ENCODE peak calls at places on chromosomes 2 and 18, in four cellular contexts. B is H9, N is choroid plexus epithelial cell, O is AG09319. X is an unnamed sample.

GRCh38 chr18:44715245-44715644 is 34.6 kb downstream of the SETBP1 start:
- DNase-seq in O (peak), N (no peak), B (no peak), X (no peak)

GRCh38 chr18:66077066-66077465 is 326.3 kb downstream of the CDH7 start:
- DNase-seq in N (no peak), O (no peak), B (no peak), X (no peak)

GRCh38 chr2:237403024-237403882 is 10.7 kb downstream of the COL6A3 start:
- DNase-seq in B (no peak), O (peak), N (peak), X (no peak)

GRCh38 chr2:134107402-134107801 is 146.5 kb upstream of the MGAT5 start:
- DNase-seq in B (no peak), O (no peak), N (no peak), X (no peak)

GRCh38 chr2:215528555-215528954 is 92.7 kb upstream of the FN1 start:
- DNase-seq in N (peak), B (no peak), O (peak), X (no peak)

GRCh38 chr18:56517181-56517580 is 121.2 kb downstream of the TXNL1 start:
- DNase-seq in O (no peak), N (no peak), B (no peak), X (no peak)

GRCh38 chr2:178066890-178067669 is 5.5 kb downstream of the PDE11A start:
- DNase-seq in N (no peak), O (no peak), B (no peak), X (no peak)

GRCh38 chr18:74478316-74478715 is 17.8 kb upstream of the CNDP2 start:
- DNase-seq in B (no peak), O (no peak), N (no peak), X (no peak)

GRCh38 chr2:230877737-230878598 is 13.2 kb downstream of the ITM2C start:
- DNase-seq in N (no peak), O (no peak), B (peak), X (no peak)

GRCh38 chr2:235026649-235027557 is 75.1 kb downstream of the SH3BP4 start:
- DNase-seq in B (no peak), O (peak), N (peak), X (no peak)

GRCh38 chr2:131104487-131105155 is 515 bp upstream of the PLEKHB2 start:
- DNase-seq in N (peak), B (no peak), O (no peak), X (peak)

GRCh38 chr2:169225906-169226305 is 136.4 kb downstream of the LRP2 start:
- DNase-seq in O (no peak), N (no peak), B (no peak), X (no peak)

GRCh38 chr2:169222665-169223064 is 139.7 kb downstream of the LRP2 start:
- DNase-seq in N (peak), B (no peak), O (no peak), X (no peak)

GRCh38 chr2:169225233-169225750 is 137.0 kb downstream of the LRP2 start:
- DNase-seq in N (no peak), B (no peak), O (no peak), X (no peak)

GRCh38 chr2:169221745-169222369 is 140.5 kb downstream of the LRP2 start:
- DNase-seq in O (no peak), N (peak), B (no peak), X (no peak)
- TF ChIP-seq CTCF in O (no peak), N (peak), B (peak), X (no peak)

DNA sequence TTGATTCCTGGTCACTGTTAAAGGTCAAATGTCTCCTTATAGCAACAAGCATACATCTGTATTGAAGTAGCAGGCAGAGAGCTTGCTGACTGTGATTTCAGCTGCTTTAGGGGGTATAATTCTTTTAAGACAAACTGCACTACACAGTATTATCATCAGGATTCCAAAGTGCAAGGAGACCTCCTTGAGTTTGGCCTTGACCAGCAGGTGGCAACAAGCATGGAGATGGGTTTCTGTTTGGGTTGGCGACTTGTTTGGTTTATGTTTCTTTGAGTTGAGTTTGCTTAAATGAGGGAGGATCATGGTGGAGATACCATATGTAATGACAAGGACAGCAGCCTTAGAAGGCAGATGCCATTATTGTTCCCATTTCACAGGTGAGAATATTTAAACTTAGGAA is 681.0 kb upstream of the ID2 start:
- DNase-seq in N (peak), O (no peak), B (no peak), X (no peak)
- TF ChIP-seq CTCF in N (peak), O (no peak), B (peak), X (no peak)

GRCh38 chr2:74762789-74763188 is 71.1 kb upstream of the HK2 start:
- DNase-seq in O (no peak), B (no peak), N (no peak), X (no peak)
- TF ChIP-seq CTCF in O (no peak), B (peak), N (peak), X (no peak)

GRCh38 chr2:112661656-112662305 is 16.0 kb downstream of the SLC20A1 start:
- DNase-seq in N (peak), O (no peak), B (no peak), X (no peak)

GRCh38 chr2:112656679-112657078 is 10.9 kb downstream of the SLC20A1 start:
- DNase-seq in O (no peak), B (no peak), N (no peak), X (no peak)

GRCh38 chr2:112660138-112660537 is 14.4 kb downstream of the SLC20A1 start:
- DNase-seq in O (no peak), B (no peak), N (no peak), X (no peak)

GRCh38 chr2:112658301-112658700 is 12.6 kb downstream of the SLC20A1 start:
- DNase-seq in N (no peak), O (no peak), B (no peak), X (no peak)

GRCh38 chr2:112658820-112659667 is 13.3 kb downstream of the SLC20A1 start:
- DNase-seq in B (no peak), O (no peak), N (peak), X (no peak)
- TF ChIP-seq CTCF in B (no peak), O (no peak), N (peak), X (no peak)

GRCh38 chr18:7369006-7369405 is 138.1 kb downstream of the LRRC30 start:
- DNase-seq in B (no peak), O (no peak), N (no peak), X (no peak)
- TF ChIP-seq CTCF in B (no peak), O (no peak), N (no peak), X (no peak)

GRCh38 chr2:223285505-223286265 is 233.7 kb downstream of the KCNE4 start:
- DNase-seq in N (no peak), O (no peak), B (no peak), X (no peak)

GRCh38 chr2:223283329-223283728 is 231.3 kb downstream of the KCNE4 start:
- DNase-seq in N (no peak), O (no peak), B (no peak), X (no peak)
- TF ChIP-seq CTCF in N (no peak), O (no peak), B (no peak), X (no peak)